ENCODE peak calls at places on chromosomes 13 and 19, in ten cellular contexts. V is pancreas, N is left ventricle myocardium inferior, C is PC-9, I is heart right ventricle, T is tibial artery, O is lung, Z is fibroblast of lung, S is prostate gland, G is HepG2. P is an unnamed sample. For H3K36me3, the result is how much of the 10 kb centered on the place peaks cover.

GRCh38 chr19:50414850-50415660 is 3.7 kb upstream of the SPIB start:
- DNase-seq in V (peak), N (peak), C (peak), I (peak), T (peak), O (peak), Z (peak), S (peak), G (peak), P (no peak)

GRCh38 chr13:53165201-53165600 is 136.6 kb downstream of the OLFM4 start:
- DNase-seq in V (no peak), N (no peak), C (no peak), I (no peak), T (no peak), O (no peak), Z (no peak), S (no peak), G (no peak), P (no peak)

GRCh38 chr19:18473003-18473705 is 35.2 kb upstream of the ISYNA1 start:
- DNase-seq in V (no peak), N (no peak), C (no peak), I (no peak), T (no peak), O (no peak), Z (no peak), S (no peak), G (no peak), P (no peak)

GRCh38 chr19:46609511-46610412 is 8.6 kb downstream of the CALM3 start:
- DNase-seq in V (peak), N (peak), C (no peak), I (no peak), T (no peak), O (no peak), Z (no peak), S (no peak), G (no peak), P (no peak)

GRCh38 chr19:33414667-33415605 is 41.4 kb downstream of the CEBPG start:
- DNase-seq in V (peak), N (no peak), C (no peak), I (no peak), T (no peak), O (no peak), Z (no peak), S (no peak), G (no peak), P (no peak)

GRCh38 chr19:2534374-2535050 is 58.6 kb downstream of the GADD45B start:
- DNase-seq in V (no peak), N (no peak), C (no peak), I (no peak), T (no peak), O (no peak), Z (no peak), S (no peak), G (no peak), P (no peak)

GRCh38 chr19:47256688-47257410 is 524 bp downstream of the CCDC9 start:
- DNase-seq in V (peak), N (peak), C (peak), I (peak), T (peak), O (peak), Z (peak), S (peak), G (peak), P (peak)

GRCh38 chr13:34164585-34164984 is 346.6 kb downstream of the RFC3 start:
- DNase-seq in V (no peak), N (no peak), C (no peak), I (no peak), T (no peak), O (no peak), Z (no peak), S (no peak), G (no peak), P (peak)

GRCh38 chr19:45884682-45885555 is 1.0 kb downstream of the IRF2BP1 start:
- DNase-seq in V (peak), N (no peak), C (peak), I (no peak), T (no peak), O (no peak), Z (no peak), S (peak), G (no peak), P (no peak)

DNA sequence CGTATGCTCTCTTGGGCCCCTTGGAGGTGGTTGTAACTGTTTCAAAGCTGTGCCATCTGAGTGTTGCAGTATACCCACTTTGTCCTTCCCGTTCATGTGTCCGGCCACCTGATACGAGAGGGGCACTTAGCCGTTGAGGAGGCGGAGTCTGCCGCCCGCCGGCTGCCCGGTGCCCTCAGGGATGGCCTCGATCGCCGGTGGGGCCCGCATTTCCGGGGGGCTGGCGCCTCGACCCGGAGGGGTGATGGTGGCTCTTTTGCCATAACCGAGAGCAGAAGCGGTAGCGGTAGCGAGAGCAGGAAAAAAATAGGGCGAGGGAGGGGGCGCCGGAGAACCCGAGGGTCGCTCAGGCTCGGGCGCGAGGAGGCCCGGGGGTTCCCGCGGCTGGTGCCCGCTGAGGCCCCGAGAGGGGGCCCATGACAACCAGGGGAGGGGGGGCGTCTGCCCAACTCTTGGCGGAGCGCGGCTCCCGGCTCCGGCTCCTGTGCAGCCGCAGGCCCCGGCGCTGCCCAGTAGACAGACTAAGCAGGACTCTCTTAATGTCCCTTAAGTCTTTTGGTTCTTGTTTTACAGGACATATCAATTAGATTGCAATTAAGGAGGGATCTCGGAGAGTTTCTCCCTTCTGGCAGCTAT is 342.7 kb upstream of the SGCG start:
- DNase-seq in V (no peak), N (no peak), C (no peak), I (no peak), T (no peak), O (no peak), Z (no peak), S (no peak), G (no peak), P (no peak)
- H3K4me3 ChIP-seq in V (no peak), N (peak), C (no peak), I (peak), T (peak), O (no peak), Z (peak), S (peak), G (no peak), P (peak)

GRCh38 chr13:57408312-57408711 is 223.2 kb upstream of the PCDH17 start:
- DNase-seq in V (no peak), N (no peak), C (no peak), I (no peak), T (no peak), O (no peak), Z (no peak), S (no peak), G (no peak), P (no peak)
- H3K36me3 ChIP-seq in V (under half), N (under half), C (under half), I (under half), T (under half), O (under half), Z (under half), S (under half), G (under half), P (under half)

GRCh38 chr19:55698256-55698655 is 23.2 kb downstream of the EPN1 start:
- DNase-seq in V (no peak), N (no peak), C (no peak), I (no peak), T (no peak), O (no peak), Z (no peak), S (no peak), G (no peak), P (no peak)
- TF ChIP-seq CTCF in V (no peak), N (no peak), C (no peak), I (no peak), T (no peak), O (no peak), Z (no peak), S (no peak), G (no peak), P (no peak)

GRCh38 chr13:101025925-101026324 is 351.3 kb upstream of the TMTC4 start:
- DNase-seq in V (no peak), N (no peak), C (no peak), I (no peak), T (no peak), O (no peak), Z (no peak), S (no peak), G (no peak), P (no peak)

GRCh38 chr13:101026328-101026727 is 351.7 kb upstream of the TMTC4 start:
- DNase-seq in V (no peak), N (no peak), C (no peak), I (no peak), T (no peak), O (no peak), Z (no peak), S (no peak), G (no peak), P (no peak)

GRCh38 chr13:101026736-101027398 is 352.3 kb upstream of the TMTC4 start:
- DNase-seq in V (no peak), N (no peak), C (no peak), I (no peak), T (no peak), O (no peak), Z (no peak), S (no peak), G (no peak), P (no peak)

DNA sequence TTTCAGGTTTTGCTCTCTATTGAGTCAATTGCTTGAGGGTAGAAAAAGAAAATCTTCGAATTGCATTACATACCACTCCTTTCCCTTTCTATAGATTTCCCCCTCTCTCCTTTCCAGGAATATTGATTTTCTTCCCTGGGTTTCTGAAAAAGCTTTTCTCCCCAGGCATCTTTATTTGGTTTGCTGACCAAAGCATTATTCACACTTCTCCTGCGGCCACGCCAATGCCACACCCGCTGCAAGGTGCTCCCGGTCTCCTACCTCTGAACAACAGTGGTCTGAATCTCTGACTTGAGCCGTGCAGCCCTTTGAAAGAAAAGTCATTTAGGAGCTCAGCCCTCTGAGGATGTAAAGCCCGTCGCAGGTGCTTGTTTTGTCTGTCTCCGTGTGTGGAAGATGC is 350.9 kb upstream of the TMTC4 start:
- DNase-seq in V (no peak), N (no peak), C (no peak), I (no peak), T (no peak), O (no peak), Z (no peak), S (no peak), G (no peak), P (no peak)
- H3K4me3 ChIP-seq in V (no peak), N (no peak), C (no peak), I (no peak), T (no peak), O (no peak), Z (no peak), S (no peak), G (no peak), P (no peak)

DNA sequence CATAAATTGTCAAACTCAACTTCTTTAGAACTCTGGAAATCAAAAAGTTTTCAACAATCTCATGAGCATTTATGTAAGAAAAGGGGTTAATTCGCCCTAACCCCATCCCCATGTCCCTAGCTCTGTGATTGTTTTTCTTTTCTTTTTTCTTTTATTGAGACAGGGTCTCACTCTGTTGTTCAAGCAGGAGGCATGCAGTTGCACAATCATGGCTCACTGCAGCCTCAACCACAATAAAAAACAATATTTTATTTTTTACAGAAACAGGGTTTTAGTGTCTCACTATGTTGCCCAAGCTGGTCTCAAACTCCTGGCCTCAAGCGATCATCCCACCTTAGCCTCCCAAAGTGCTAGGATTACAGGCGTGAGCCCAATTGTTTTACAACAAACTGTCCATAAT is 16.7 kb downstream of the VWA8 start:
- DNase-seq in V (no peak), N (no peak), C (no peak), I (no peak), T (no peak), O (no peak), Z (no peak), S (no peak), G (no peak), P (no peak)
- H3K36me3 ChIP-seq in V (under half), N (under half), C (under half), I (under half), T (under half), O (under half), Z (under half), S (under half), G (under half), P (under half)

GRCh38 chr19:52600639-52601024 is 30.5 kb downstream of the ZNF701 start:
- DNase-seq in V (peak), N (no peak), C (no peak), I (no peak), T (peak), O (no peak), Z (no peak), S (no peak), G (peak), P (no peak)
- TF ChIP-seq CTCF in V (no peak), N (no peak), C (no peak), I (no peak), T (no peak), O (no peak), Z (no peak), S (no peak), G (no peak), P (no peak)

GRCh38 chr13:43835701-43836100 is 43.8 kb downstream of the CCDC122 start:
- DNase-seq in V (no peak), N (no peak), C (no peak), I (no peak), T (no peak), O (no peak), Z (peak), S (no peak), G (no peak), P (no peak)

GRCh38 chr13:43831088-43831487 is 44.3 kb upstream of the ENOX1 start:
- DNase-seq in V (no peak), N (no peak), C (no peak), I (no peak), T (no peak), O (no peak), Z (peak), S (no peak), G (no peak), P (no peak)

DNA sequence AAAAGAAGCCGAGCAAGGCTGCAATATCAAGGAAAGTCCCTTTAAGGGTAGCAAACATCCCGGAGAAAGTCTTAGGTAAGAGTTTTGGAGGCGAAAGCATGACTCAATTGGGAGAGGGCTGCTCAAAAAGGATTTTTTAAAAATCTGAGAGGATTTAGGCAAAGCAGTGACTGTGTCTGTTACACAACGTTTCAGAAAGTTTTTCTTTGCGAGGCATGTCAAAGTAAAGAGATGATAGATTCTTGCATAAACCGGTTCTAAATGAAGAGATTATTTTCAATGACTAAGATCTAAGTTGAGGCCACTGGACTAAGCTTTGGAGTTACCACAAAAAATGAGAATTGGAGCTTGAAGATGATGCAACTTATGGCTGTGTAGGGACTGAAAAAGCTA is 43.7 kb upstream of the ENOX1 start:
- DNase-seq in V (no peak), N (no peak), C (no peak), I (no peak), T (no peak), O (no peak), Z (peak), S (no peak), G (no peak), P (no peak)
- H3K4me3 ChIP-seq in V (no peak), N (no peak), C (no peak), I (no peak), T (peak), O (no peak), Z (no peak), S (no peak), G (no peak), P (no peak)